ENCODE peak calls at places on chromosome 9, in five cellular contexts. N is AG09309, Y is MM.1S, F is GDM1, R is PC-3. X is an unnamed sample.

GRCh38 chr9:119967867-119968535 is 598.8 kb upstream of the BRINP1 start:
- DNase-seq in F (no peak), Y (no peak), R (no peak), N (no peak), X (no peak)

GRCh38 chr9:125409637-125410521 is 148.3 kb downstream of the GAPVD1 start:
- DNase-seq in Y (peak), N (no peak), R (peak), F (no peak), X (no peak)

GRCh38 chr9:117535439-117535838 is 120.6 kb upstream of the ASTN2 start:
- DNase-seq in Y (no peak), R (no peak), F (no peak), N (no peak), X (no peak)

GRCh38 chr9:35385042-35385441 is 104.9 kb upstream of the RUSC2 start:
- DNase-seq in N (peak), F (no peak), Y (no peak), R (peak), X (no peak)

GRCh38 chr9:136728548-136729123 is 14.1 kb downstream of the LCN10 start:
- DNase-seq in F (no peak), R (peak), Y (peak), N (no peak), X (no peak)

GRCh38 chr9:78397045-78397843 is 100.3 kb downstream of the PSAT1 start:
- DNase-seq in Y (no peak), N (no peak), F (no peak), R (no peak), X (no peak)

GRCh38 chr9:76642701-76643209 is 121.5 kb upstream of the PCA3 start:
- DNase-seq in R (no peak), N (no peak), F (no peak), Y (no peak), X (no peak)

GRCh38 chr9:113868501-113868900 is 7.6 kb upstream of the ZNF618 start:
- DNase-seq in R (no peak), F (no peak), N (no peak), Y (no peak), X (no peak)

GRCh38 chr9:133562611-133563285 is 28.2 kb downstream of the ADAMTSL2 start:
- DNase-seq in Y (no peak), R (no peak), F (no peak), N (no peak), X (no peak)

GRCh38 chr9:80020056-80020455 is 448.3 kb downstream of the TLE4 start:
- DNase-seq in N (no peak), F (no peak), Y (no peak), R (no peak), X (no peak)

GRCh38 chr9:129617167-129617566 is 3.7 kb downstream of the C9orf50 start:
- DNase-seq in R (peak), N (no peak), Y (peak), F (no peak), X (no peak)

GRCh38 chr9:77163889-77164288 is 13.4 kb upstream of the VPS13A start:
- DNase-seq in Y (no peak), R (no peak), F (no peak), N (peak), X (no peak)

GRCh38 chr9:37119907-37120839 is at the start of gene ZCCHC7:
- DNase-seq in F (peak), Y (peak), R (peak), N (peak), X (peak)

GRCh38 chr9:111644195-111644772 is 13.2 kb downstream of the DNAJC25 start:
- DNase-seq in R (no peak), Y (no peak), N (no peak), F (no peak), X (no peak)

GRCh38 chr9:76818271-76818670 is 54.0 kb downstream of the PCA3 start:
- DNase-seq in N (peak), R (peak), Y (no peak), F (no peak), X (no peak)

GRCh38 chr9:111730937-111731567 is 63.7 kb downstream of the SHOC1 start:
- DNase-seq in R (peak), Y (no peak), N (no peak), F (no peak), X (no peak)

GRCh38 chr9:137977572-137978261 is 100.1 kb downstream of the CACNA1B start:
- DNase-seq in N (no peak), R (no peak), Y (no peak), F (no peak), X (no peak)

GRCh38 chr9:78856781-78857180 is 559.9 kb downstream of the PSAT1 start:
- DNase-seq in R (no peak), F (no peak), Y (no peak), N (no peak), X (no peak)

GRCh38 chr9:132622144-132622543 is 39.7 kb downstream of the BARHL1 start:
- DNase-seq in Y (no peak), F (no peak), N (no peak), R (peak), X (no peak)

GRCh38 chr9:133661846-133662636 is 25.9 kb downstream of the DBH start:
- DNase-seq in Y (no peak), F (no peak), R (no peak), N (no peak), X (no peak)